ENCODE peak calls at places on chromosomes 5 and 9, in five cellular contexts. L is HCT116, A is transverse colon, H is kidney, B is H1. G is an unnamed sample.

GRCh38 chr5:133930061-133930823 is 38.2 kb downstream of the C5orf15 start:
- DNase-seq in L (no peak), A (peak; percentile 31), H (no peak), B (no peak), G (peak; percentile 62)

GRCh38 chr5:21644032-21644431 is 1209.1 kb downstream of the CDH12 start:
- DNase-seq in L (no peak), A (no peak), H (no peak), B (no peak), G (no peak)

GRCh38 chr5:143143973-143144372 is 259.5 kb downstream of the NR3C1 start:
- DNase-seq in L (no peak), A (no peak), H (no peak), B (no peak), G (peak; percentile 39)

GRCh38 chr5:105953616-105954015 is 1717.1 kb downstream of the EFNA5 start:
- DNase-seq in L (no peak), A (no peak), H (no peak), B (no peak), G (no peak)

GRCh38 chr9:81037889-81038288 is 651.5 kb downstream of the TLE1 start:
- DNase-seq in L (no peak), A (no peak), H (no peak), B (no peak), G (no peak)

GRCh38 chr9:116087246-116087645 is 66.3 kb upstream of the PAPPA start:
- DNase-seq in L (no peak), A (no peak), H (no peak), B (no peak), G (peak; percentile 59)

GRCh38 chr9:98231770-98232478 is 23.5 kb downstream of the TBC1D2 start:
- DNase-seq in L (no peak), A (no peak), H (no peak), B (no peak), G (peak; percentile 84)

GRCh38 chr5:147898875-147899401 is 7.4 kb downstream of the C5orf46 start:
- DNase-seq in L (no peak), A (no peak), H (no peak), B (no peak), G (no peak)

GRCh38 chr5:148820778-148821395 is 5.5 kb upstream of the ADRB2 start:
- DNase-seq in L (peak; percentile 31), A (no peak), H (no peak), B (no peak), G (no peak)

GRCh38 chr5:40780858-40781257 is 17.3 kb downstream of the PRKAA1 start:
- DNase-seq in L (no peak), A (no peak), H (no peak), B (no peak), G (no peak)

GRCh38 chr5:40781843-40782409 is 16.2 kb downstream of the PRKAA1 start:
- DNase-seq in L (no peak), A (no peak), H (no peak), B (no peak), G (peak; percentile 18)

GRCh38 chr5:40784027-40784653 is 14.0 kb downstream of the PRKAA1 start:
- DNase-seq in L (no peak), A (peak; percentile 22), H (no peak), B (no peak), G (no peak)

GRCh38 chr5:40787986-40788385 is 10.2 kb downstream of the PRKAA1 start:
- DNase-seq in L (no peak), A (no peak), H (no peak), B (no peak), G (no peak)

DNA sequence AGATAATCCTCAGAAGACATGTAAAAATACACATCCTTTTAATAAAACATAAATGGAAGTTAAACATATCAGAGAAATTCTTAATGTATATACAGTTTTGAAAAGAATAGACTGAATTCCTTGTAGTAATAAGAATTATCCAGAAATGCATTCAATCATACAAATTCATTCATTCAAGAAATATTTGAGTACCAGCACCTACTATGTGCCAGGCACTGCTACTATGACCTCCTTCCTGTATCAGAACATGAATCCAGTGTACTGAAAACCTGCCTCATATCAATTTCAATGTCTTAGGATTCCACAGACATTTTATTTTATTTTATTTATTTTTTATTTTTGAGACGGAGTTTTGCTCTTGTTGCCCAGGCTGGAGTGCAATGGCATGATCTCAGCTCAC is 13.3 kb downstream of the PRKAA1 start:
- DNase-seq in L (no peak), A (no peak), H (no peak), B (no peak), G (no peak)
- H3K27ac ChIP-seq in L (no peak overlapping the region), A (peak overlapping the region; percentile 69), H (no peak overlapping the region), B (no peak overlapping the region), G (no peak overlapping the region)

GRCh38 chr9:129280236-129281231 is 102.5 kb upstream of the IER5L start:
- DNase-seq in L (no peak), A (peak; percentile 4), H (peak; percentile 71), B (no peak), G (no peak)
- H3K4me3 ChIP-seq in L (no peak overlapping the region), A (no peak overlapping the region), H (no peak overlapping the region), B (no peak overlapping the region), G (no peak overlapping the region)

DNA sequence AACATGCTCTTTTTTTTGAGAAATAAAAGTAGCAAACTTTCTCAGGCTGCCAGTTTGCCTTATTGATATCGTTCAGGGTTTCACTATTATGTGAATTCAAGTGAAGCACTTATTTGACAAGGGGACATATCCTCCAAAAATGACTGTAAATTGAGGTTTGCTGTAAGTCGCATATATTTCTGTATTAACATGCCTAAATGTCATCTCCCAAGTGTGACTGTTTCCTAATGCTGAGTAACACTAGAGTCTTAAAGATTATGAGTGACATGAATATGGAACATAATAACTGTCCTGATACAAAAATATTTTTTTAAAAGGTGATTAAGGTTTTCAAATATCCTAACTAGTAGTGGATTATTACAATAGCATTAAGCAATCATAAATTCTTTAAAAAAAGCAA is 3.7 kb downstream of the NFIB start:
- DNase-seq in L (no peak), A (no peak), H (no peak), B (no peak), G (no peak)
- H3K27ac ChIP-seq in L (no peak overlapping the region), A (no peak overlapping the region), H (no peak overlapping the region), B (no peak overlapping the region), G (no peak overlapping the region)

DNA sequence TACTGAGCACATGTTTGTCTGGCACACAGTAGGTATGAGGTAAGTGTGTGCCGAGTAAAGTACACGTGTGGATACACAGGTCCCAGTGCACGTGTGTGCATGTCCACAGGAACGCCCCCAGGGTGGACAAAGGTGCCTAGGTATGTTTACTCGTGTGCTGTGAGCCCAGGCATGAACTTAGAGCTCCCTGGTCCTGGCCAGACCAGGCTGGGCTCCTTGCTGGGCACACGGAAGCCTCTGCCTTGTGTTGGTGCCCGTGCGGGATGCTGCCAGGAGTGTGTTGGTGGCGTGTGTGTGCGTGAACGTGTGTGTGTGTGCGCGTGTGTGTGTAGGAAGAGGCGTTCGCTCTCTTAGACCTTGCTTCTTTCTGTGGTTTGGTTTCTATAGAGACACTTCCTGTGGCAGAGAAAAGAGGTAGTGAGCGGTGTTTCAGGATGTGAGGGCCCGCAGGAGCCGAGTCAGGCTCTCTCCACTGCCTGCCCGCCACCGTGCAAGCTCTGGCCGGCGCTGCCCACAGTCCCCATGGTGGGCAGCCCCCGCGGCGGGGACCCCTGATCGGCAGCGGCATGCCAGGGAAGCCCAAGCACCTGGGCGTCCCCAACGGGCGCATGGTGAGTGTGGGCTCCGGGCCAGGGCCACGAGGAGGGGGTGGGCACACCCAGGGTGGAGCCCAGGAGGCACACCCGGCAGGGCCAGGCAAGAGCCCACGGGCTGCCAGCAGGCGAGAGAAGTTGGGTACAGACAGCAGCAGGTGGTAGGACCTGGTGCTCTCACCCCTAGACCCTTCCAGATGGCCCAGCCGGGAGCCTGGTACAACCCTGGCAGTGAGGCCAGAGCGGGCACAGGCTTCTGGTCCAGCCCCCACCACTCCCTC is at the start of gene RGS14:
- DNase-seq in L (no peak), A (peak; percentile 68), H (peak; percentile 83), B (no peak), G (peak; percentile 36)
- H3K4me3 ChIP-seq in L (no peak within 1 kb of the TSS), A (peak within 1 kb of the TSS; percentile 57), H (no peak within 1 kb of the TSS), B (no peak within 1 kb of the TSS), G (no peak within 1 kb of the TSS)

GRCh38 chr5:5313081-5313736 is 109.3 kb upstream of the ICE1 start:
- DNase-seq in L (no peak), A (no peak), H (no peak), B (no peak), G (peak; percentile 53)
- H3K27ac ChIP-seq in L (no peak overlapping the region), A (no peak overlapping the region), H (no peak overlapping the region), B (peak overlapping the region; percentile 20), G (peak overlapping the region; percentile 23)

DNA sequence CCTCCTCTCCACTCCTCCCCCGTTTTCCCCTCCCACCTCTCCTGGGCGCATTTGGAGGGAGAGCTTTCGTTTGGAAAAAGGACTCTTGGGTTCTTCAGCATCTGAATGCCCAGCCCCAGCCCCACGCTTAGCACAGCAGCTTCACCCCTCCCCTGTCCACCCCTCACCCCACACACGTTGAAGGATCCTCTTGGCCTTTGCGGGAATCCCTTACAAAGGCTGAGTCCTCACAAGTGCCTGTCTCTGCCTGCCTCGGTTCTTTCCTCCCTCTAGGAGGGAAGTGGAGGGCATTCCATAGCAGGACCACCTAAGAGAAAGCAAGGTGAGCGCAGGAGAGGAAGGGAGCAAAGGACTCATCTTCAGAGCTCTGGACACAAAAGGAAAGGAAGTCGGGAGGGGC is 67.3 kb downstream of the DMRT1 start:
- DNase-seq in L (no peak), A (no peak), H (no peak), B (peak; percentile 15), G (no peak)
- H3K4me3 ChIP-seq in L (no peak overlapping the region), A (no peak overlapping the region), H (no peak overlapping the region), B (peak overlapping the region; percentile 29), G (no peak overlapping the region)

GRCh38 chr9:105242062-105242461 is 2.4 kb upstream of the SLC44A1 start:
- DNase-seq in L (no peak), A (no peak), H (no peak), B (no peak), G (no peak)
- H3K27ac ChIP-seq in L (no peak overlapping the region), A (peak overlapping the region; percentile 94), H (no peak overlapping the region), B (no peak overlapping the region), G (no peak overlapping the region)

GRCh38 chr9:137198051-137198747 is 2.3 kb downstream of the TPRN start:
- DNase-seq in L (no peak), A (peak; percentile 82), H (no peak), B (no peak), G (no peak)
- H3K4me3 ChIP-seq in L (no peak overlapping the region), A (peak overlapping the region; percentile 74), H (peak overlapping the region; percentile 67), B (no peak overlapping the region), G (no peak overlapping the region)

DNA sequence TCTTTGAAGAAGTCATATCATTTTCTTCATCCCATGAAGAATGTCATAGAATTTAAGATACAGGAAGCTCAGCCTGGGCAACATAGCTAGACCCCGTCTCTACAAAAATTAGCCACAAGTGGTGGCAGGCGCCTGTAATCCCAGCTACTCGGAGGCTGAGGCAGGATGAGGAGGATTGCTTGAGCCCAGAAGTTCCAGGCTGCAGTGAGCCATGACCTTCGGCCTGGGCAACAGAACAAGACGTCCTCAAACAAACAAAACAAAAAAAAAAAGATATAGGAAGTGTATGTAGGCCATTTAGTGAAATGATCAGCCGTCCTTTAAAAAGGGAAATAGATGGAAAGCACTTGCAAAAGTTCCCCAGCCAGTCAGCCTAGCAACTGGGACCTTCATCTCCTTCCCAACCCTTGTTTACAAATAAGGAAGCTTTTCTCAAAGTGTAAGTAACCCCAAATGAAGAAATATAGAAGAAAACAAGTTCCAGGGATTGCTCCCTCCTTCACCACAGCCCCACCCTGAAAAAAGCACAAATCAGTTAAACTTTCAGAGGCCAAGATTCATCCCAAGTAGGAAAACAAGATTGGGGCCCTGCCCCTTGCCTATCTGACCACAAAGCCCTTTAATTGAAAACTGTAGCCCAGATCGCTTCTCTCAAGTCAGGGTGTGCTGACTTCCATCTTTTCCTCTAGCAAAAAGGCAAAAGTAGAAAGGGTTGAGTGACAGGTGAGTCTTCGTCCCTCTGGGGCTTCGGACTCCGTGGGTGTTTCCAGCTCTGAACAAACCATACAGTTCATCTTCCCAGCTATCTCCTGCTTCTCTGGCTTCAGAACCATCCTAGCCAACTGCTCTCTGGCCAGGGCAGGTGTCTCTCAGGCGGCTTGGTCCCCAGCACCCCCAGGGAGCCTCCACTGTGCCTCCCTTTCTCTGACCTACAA is 1.2 kb downstream of the SLC31A2 start:
- DNase-seq in L (no peak), A (peak; percentile 32), H (no peak), B (no peak), G (no peak)
- H3K27ac ChIP-seq in L (no peak overlapping the region), A (peak overlapping the region; percentile 83), H (peak overlapping the region; percentile 37), B (no peak overlapping the region), G (no peak overlapping the region)

G was measured in brain microvascular endothelial cell.